ENCODE peak calls at places on chromosomes 3 and 15, in six cellular contexts. H is kidney tubule cell; F is fibroblast of mammary gland; M is germinal center; G is activated T-helper 1 cell treated with anti-CD3 and anti-CD28 coated beads, Interleukin-2, amount 50 U/mL, for 16 hours; A is vagina. J is an unnamed sample.

GRCh38 chr3:59425371-59425770 is 375.5 kb upstream of the CFAP20DC start:
- DNase-seq in M (no peak), G (no peak), F (peak; percentile 95), A (no peak), H (peak; percentile 34), J (no peak)

GRCh38 chr3:53089511-53089910 is 40.7 kb downstream of the RFT1 start:
- DNase-seq in A (no peak), F (no peak), G (no peak), M (no peak), H (no peak), J (no peak)

GRCh38 chr15:89851665-89852341 is 37.2 kb upstream of the ANPEP start:
- DNase-seq in H (peak; percentile 42), A (no peak), F (peak; percentile 25), G (no peak), M (no peak), J (no peak)

GRCh38 chr3:69033470-69033869 is 18.7 kb downstream of the TMF1 start:
- DNase-seq in M (no peak), G (no peak), F (peak; percentile 63), A (no peak), H (peak; percentile 48), J (no peak)

GRCh38 chr3:32155117-32155516 is 48.7 kb downstream of the GPD1L start:
- DNase-seq in M (no peak), F (no peak), H (no peak), G (no peak), A (no peak), J (no peak)

GRCh38 chr15:46354443-46354842 is 719.6 kb downstream of the SQOR start:
- DNase-seq in F (no peak), M (no peak), G (no peak), H (no peak), A (no peak), J (no peak)

GRCh38 chr3:102979682-102980378 is 545.0 kb downstream of the ZPLD1 start:
- DNase-seq in F (peak; percentile 94), A (no peak), M (no peak), G (no peak), H (peak; percentile 95), J (no peak)

GRCh38 chr15:85488997-85489396 is 108.6 kb downstream of the AKAP13 start:
- DNase-seq in H (peak; percentile 33), A (no peak), M (no peak), G (no peak), F (no peak), J (no peak)

GRCh38 chr3:13022348-13023250 is 50.6 kb downstream of the IQSEC1 start:
- DNase-seq in A (no peak), G (no peak), F (peak; percentile 86), M (peak; percentile 60), H (peak; percentile 43), J (peak; percentile 75)

GRCh38 chr3:187985636-187986035 is 168.3 kb upstream of the LPP start:
- DNase-seq in G (no peak), A (no peak), M (no peak), H (peak; percentile 54), F (no peak), J (no peak)

GRCh38 chr3:12508316-12508715 is 24.0 kb downstream of the TSEN2 start:
- DNase-seq in F (peak; percentile 100), G (no peak), M (no peak), H (peak; percentile 87), A (no peak), J (no peak)

GRCh38 chr3:194928183-194928736 is 242.6 kb downstream of the FAM43A start:
- DNase-seq in F (peak; percentile 52), M (no peak), H (peak; percentile 43), A (no peak), G (no peak), J (no peak)

GRCh38 chr15:67026171-67026967 is 39.0 kb upstream of the SMAD3 start:
- DNase-seq in G (no peak), H (no peak), A (no peak), M (no peak), F (no peak), J (no peak)

GRCh38 chr15:25568751-25569150 is 129.9 kb upstream of the UBE3A start:
- DNase-seq in F (no peak), M (no peak), A (no peak), G (no peak), H (no peak), J (no peak)

GRCh38 chr3:187291512-187292132 is at the start of gene MASP1:
- DNase-seq in A (no peak), G (no peak), F (no peak), M (no peak), H (peak; percentile 13), J (no peak)

GRCh38 chr15:60620707-60621106 is 141.8 kb upstream of the ICE2 start:
- DNase-seq in G (no peak), F (no peak), M (no peak), H (no peak), A (no peak), J (no peak)

GRCh38 chr15:100531823-100532222 is 3.1 kb upstream of the CERS3 start:
- DNase-seq in H (no peak), A (no peak), F (no peak), G (no peak), M (no peak), J (no peak)

GRCh38 chr15:42215854-42216829 is 8.0 kb upstream of the VPS39 start:
- DNase-seq in F (peak; percentile 9), M (no peak), A (no peak), G (no peak), H (no peak), J (peak; percentile 13)

GRCh38 chr15:25985179-25985578 is 122.1 kb upstream of the ATP10A start:
- DNase-seq in G (no peak), A (no peak), F (no peak), M (no peak), H (no peak), J (no peak)

GRCh38 chr3:27278391-27279055 is 90.7 kb downstream of the NEK10 start:
- DNase-seq in F (no peak), A (no peak), G (no peak), M (no peak), H (no peak), J (no peak)

GRCh38 chr15:68820205-68820588 is 498 bp downstream of the ANP32A start:
- DNase-seq in H (peak; percentile 51), F (peak; percentile 14), A (no peak), M (peak; percentile 46), G (peak; percentile 59), J (peak; percentile 67)

GRCh38 chr15:79329186-79329611 is 18.3 kb downstream of the TMED3 start:
- DNase-seq in A (no peak), H (peak; percentile 78), M (no peak), F (peak; percentile 95), G (no peak), J (no peak)

GRCh38 chr15:43134157-43134637 is 811 bp downstream of the TMEM62 start:
- DNase-seq in A (no peak), H (peak; percentile 13), F (no peak), G (no peak), M (peak; percentile 16), J (peak; percentile 26)

GRCh38 chr15:61038387-61038786 is 190.7 kb downstream of the RORA start:
- DNase-seq in A (no peak), M (no peak), H (no peak), G (no peak), F (peak; percentile 74), J (no peak)

GRCh38 chr3:54167999-54168398 is 45.6 kb downstream of the CACNA2D3 start:
- DNase-seq in F (no peak), M (no peak), A (no peak), H (no peak), G (no peak), J (no peak)

GRCh38 chr3:124843496-124843895 is 43.7 kb downstream of the ITGB5 start:
- DNase-seq in G (no peak), A (no peak), H (no peak), M (no peak), F (no peak), J (no peak)